ENCODE peak calls at places on chromosomes 6 and 20, in four cellular contexts. Q is A549, R is HepG2, X is K562. T is an unnamed sample.

GRCh38 chr20:51223163-51223562 is 200.3 kb upstream of the KCNG1 start:
- DNase-seq in Q (no peak), X (no peak), R (no peak), T (no peak)

GRCh38 chr6:4313044-4313686 is 177.8 kb upstream of the ECI2 start:
- DNase-seq in Q (peak; percentile 82), R (no peak), X (no peak), T (no peak)

GRCh38 chr6:141562801-141563763 is 569.6 kb upstream of the GJE1 start:
- DNase-seq in Q (peak; percentile 69), X (peak; percentile 62), R (peak; percentile 74), T (peak; percentile 35)

GRCh38 chr6:91572855-91573254 is 986.0 kb upstream of the MAP3K7 start:
- DNase-seq in R (no peak), Q (no peak), X (no peak), T (no peak)

GRCh38 chr6:75266716-75267291 is 17.8 kb downstream of the TMEM30A start:
- DNase-seq in X (peak; percentile 40), R (peak; percentile 42), Q (peak; percentile 54), T (no peak)

GRCh38 chr6:150124235-150124634 is 18.6 kb upstream of the PPP1R14C start:
- DNase-seq in X (no peak), R (no peak), Q (no peak), T (no peak)

GRCh38 chr6:162705736-162706135 is 21.8 kb downstream of the PRKN start:
- DNase-seq in R (no peak), X (no peak), Q (no peak), T (no peak)

GRCh38 chr20:10263385-10264165 is 44.9 kb downstream of the SNAP25 start:
- DNase-seq in X (no peak), R (peak; percentile 95), Q (peak; percentile 35), T (no peak)

GRCh38 chr6:18154507-18155272 is at the start of gene TPMT:
- DNase-seq in Q (no peak), X (no peak), R (no peak), T (no peak)
- TF ChIP-seq HMGXB4 in Q (no peak), X (no peak), R (no peak), T (no peak)

GRCh38 chr20:2429061-2429460 is 41.5 kb downstream of the SNRPB start:
- DNase-seq in Q (no peak), R (no peak), X (no peak), T (no peak)
- TF ChIP-seq JUN in Q (no peak), R (no peak), X (no peak), T (no peak)

GRCh38 chr6:33004940-33005339 is 4.5 kb downstream of the HLA-DOA start:
- DNase-seq in X (peak; percentile 2), Q (no peak), R (no peak), T (no peak)

GRCh38 chr6:33013608-33014007 is 4.2 kb upstream of the HLA-DOA start:
- DNase-seq in Q (no peak), X (no peak), R (no peak), T (no peak)

GRCh38 chr6:33007831-33008395 is 1.5 kb downstream of the HLA-DOA start:
- DNase-seq in R (no peak), X (no peak), Q (no peak), T (no peak)

GRCh38 chr6:33010356-33010755 is 965 bp upstream of the HLA-DOA start:
- DNase-seq in Q (no peak), X (no peak), R (no peak), T (no peak)

DNA sequence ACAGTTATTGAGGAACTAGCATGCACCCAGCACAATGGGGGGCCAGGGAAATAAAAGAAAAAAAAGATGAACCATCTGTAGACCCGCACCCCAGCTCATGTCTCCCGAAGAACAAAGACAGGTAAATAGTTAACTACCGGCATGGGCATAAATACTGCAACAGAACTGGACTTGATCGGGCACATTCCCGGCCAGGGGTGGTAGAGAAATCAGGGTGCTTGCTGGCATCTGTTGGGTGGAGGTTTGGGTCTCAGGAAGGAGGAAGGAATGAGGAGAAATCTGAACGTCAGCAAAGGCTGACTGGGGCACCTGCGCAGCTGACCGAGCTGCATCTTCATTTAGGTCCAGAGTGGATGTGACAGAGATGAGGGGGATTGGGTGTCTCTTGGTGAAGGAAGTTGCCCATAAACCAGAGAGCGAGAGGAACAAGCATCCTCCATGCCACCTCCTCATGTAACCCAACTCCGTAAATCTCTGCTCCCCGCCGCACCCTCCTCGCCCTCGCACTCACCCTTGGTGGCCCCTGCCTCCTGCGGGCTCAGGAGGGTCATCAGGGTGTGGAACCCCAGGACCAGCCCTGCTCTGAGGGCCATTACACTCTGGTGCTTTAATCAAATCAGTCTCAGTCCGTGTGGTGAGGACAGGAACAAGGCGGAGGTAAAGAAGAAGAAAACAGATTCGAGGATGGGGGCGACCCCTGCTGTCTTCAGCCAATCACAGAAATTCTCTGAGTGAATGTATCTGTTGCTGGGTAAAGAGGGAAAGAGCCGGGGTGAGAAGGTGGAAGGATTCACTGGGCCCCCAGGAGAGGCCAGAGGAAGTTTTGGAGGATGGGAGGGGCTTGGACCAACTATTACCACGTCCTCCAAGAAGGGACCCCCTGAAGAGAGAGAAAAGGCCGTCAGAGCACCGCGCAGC is at the start of gene HLA-DOA:
- DNase-seq in R (no peak), X (peak; percentile 57), Q (peak; percentile 9), T (peak; percentile 78)
- TF ChIP-seq HMGXB4 in R (no peak), X (no peak), Q (no peak), T (no peak)

GRCh38 chr20:41483553-41483930 is 116.9 kb upstream of the EMILIN3 start:
- DNase-seq in Q (peak; percentile 43), R (no peak), X (no peak), T (no peak)
- TF ChIP-seq JUN in Q (no peak), R (no peak), X (no peak), T (no peak)

GRCh38 chr20:48294196-48294595 is 508.9 kb upstream of the SULF2 start:
- DNase-seq in R (no peak), X (no peak), Q (no peak), T (no peak)
- TF ChIP-seq HMGXB4 in R (no peak), X (no peak), Q (no peak), T (no peak)

DNA sequence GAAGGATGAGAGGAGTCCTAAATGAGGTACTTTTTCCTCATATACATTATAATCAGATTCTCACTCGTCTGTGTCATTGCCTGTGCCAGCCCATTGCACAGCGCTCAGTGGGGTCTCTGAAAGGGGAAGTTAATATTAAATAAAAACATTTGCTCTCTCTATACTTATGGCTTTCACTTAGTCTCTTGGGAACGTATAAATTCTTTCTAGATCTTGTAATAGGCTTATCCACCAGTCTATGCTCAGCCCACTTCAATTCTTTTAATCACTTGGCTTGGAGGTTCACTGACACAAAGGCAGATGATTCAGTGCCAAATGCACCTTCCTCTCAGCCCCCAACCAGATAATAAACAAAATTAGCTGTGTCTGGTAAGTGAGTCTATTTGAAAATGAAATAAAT is 164.3 kb upstream of the OGFRL1 start:
- DNase-seq in R (no peak), Q (no peak), X (no peak), T (no peak)
- TF ChIP-seq JUN in R (no peak), Q (no peak), X (no peak), T (no peak)

T was measured in WTC11.